ENCODE peak calls at places on chromosomes 5 and 9, in five cellular contexts. O is AG08395; H is stimulated activated CD8-positive, alpha-beta memory T cell treated with anti-CD3 and anti-CD28 coated beads, Interleukin-7, amount 100 ng/mL, for 1 hour; U is stimulated activated effector memory CD8-positive, alpha-beta T cell treated with anti-CD3 and anti-CD28 coated beads, Interleukin-12 subunit alpha, Interleukin-12 subunit beta, amount 100 ng/mL, for 72 hours; P is IMR-90. Z is an unnamed sample.

GRCh38 chr9:4221936-4222335 is 77.9 kb downstream of the GLIS3 start:
- DNase-seq in O (no peak), U (no peak), H (no peak), P (no peak), Z (no peak)

GRCh38 chr9:132645711-132646110 is 24.1 kb downstream of the DDX31 start:
- DNase-seq in O (no peak), P (no peak), H (no peak), U (no peak), Z (no peak)

GRCh38 chr9:72396247-72397091 is 31.5 kb upstream of the ZFAND5 start:
- DNase-seq in H (no peak), P (peak), O (peak), U (no peak), Z (no peak)

GRCh38 chr9:33765411-33765810 is 29.9 kb upstream of the PRSS3 start:
- DNase-seq in H (no peak), U (no peak), O (no peak), P (peak), Z (no peak)

GRCh38 chr9:34628656-34629491 is at the start of gene ARID3C:
- DNase-seq in O (peak), P (no peak), U (peak), H (no peak), Z (no peak)

GRCh38 chr9:123296174-123296573 is 27.8 kb upstream of the STRBP start:
- DNase-seq in O (no peak), P (no peak), H (no peak), U (no peak), Z (no peak)

GRCh38 chr9:71592400-71592799 is 175.9 kb downstream of the CEMIP2 start:
- DNase-seq in U (no peak), H (no peak), O (peak), P (peak), Z (no peak)

GRCh38 chr9:131642496-131643083 is 97.3 kb downstream of the PRRT1B start:
- DNase-seq in H (no peak), O (no peak), P (no peak), U (peak), Z (no peak)

GRCh38 chr5:134145779-134146581 is 30.8 kb downstream of the SKP1 start:
- DNase-seq in H (peak), U (peak), O (peak), P (peak), Z (peak)

GRCh38 chr9:5263568-5264218 is 32.5 kb downstream of the INSL4 start:
- DNase-seq in P (no peak), U (no peak), O (no peak), H (no peak), Z (no peak)

GRCh38 chr5:9799601-9800000 is 169.4 kb upstream of the TAS2R1 start:
- DNase-seq in H (no peak), P (no peak), O (no peak), U (no peak), Z (no peak)

GRCh38 chr9:135531096-135531495 is 9.9 kb downstream of the LCN1 start:
- DNase-seq in H (no peak), P (no peak), O (no peak), U (no peak), Z (no peak)